ENCODE peak calls at places on chromosomes 1 and 21, in five cellular contexts. One of them, this sample, is unnamed.
A peak's percentile ranks its signal among the peaks of the same experiment; 100 is the strongest.

GRCh38 chr1:39204441-39205081 is at the start of gene MACF1:
- DNase-seq in WERI-Rb-1: no peak
- DNase-seq in endodermal cell: peak; percentile 77
- DNase-seq in left lung: peak; percentile 71
- DNase-seq in HAP-1: peak; percentile 24
- DNase-seq in this sample: no peak

GRCh38 chr1:224922404-224923164 is 6.9 kb upstream of the DNAH14 start:
- DNase-seq in endodermal cell: peak; percentile 73
- DNase-seq in left lung: no peak
- DNase-seq in WERI-Rb-1: no peak
- DNase-seq in HAP-1: peak; percentile 36
- DNase-seq in this sample: no peak

GRCh38 chr1:111489604-111490003 is 13.8 kb downstream of the ADORA3 start:
- DNase-seq in endodermal cell: no peak
- DNase-seq in left lung: no peak
- DNase-seq in HAP-1: no peak
- DNase-seq in WERI-Rb-1: no peak
- DNase-seq in this sample: no peak

GRCh38 chr1:106523448-106523847 is 533.0 kb upstream of the PRMT6 start:
- DNase-seq in endodermal cell: peak; percentile 64
- DNase-seq in WERI-Rb-1: no peak
- DNase-seq in left lung: no peak
- DNase-seq in HAP-1: no peak
- DNase-seq in this sample: no peak

GRCh38 chr1:66183386-66183785 is 350.6 kb upstream of the SGIP1 start:
- DNase-seq in WERI-Rb-1: no peak
- DNase-seq in left lung: no peak
- DNase-seq in endodermal cell: no peak
- DNase-seq in HAP-1: no peak
- DNase-seq in this sample: no peak

GRCh38 chr1:231512147-231512698 is 16.2 kb upstream of the TSNAX start:
- DNase-seq in HAP-1: no peak
- DNase-seq in left lung: no peak
- DNase-seq in endodermal cell: no peak
- DNase-seq in WERI-Rb-1: no peak
- DNase-seq in this sample: no peak

GRCh38 chr1:111948209-111949131 is 41.0 kb downstream of the KCND3 start:
- DNase-seq in WERI-Rb-1: no peak
- DNase-seq in endodermal cell: peak; percentile 79
- DNase-seq in HAP-1: no peak
- DNase-seq in left lung: peak; percentile 63
- DNase-seq in this sample: no peak

GRCh38 chr1:31976401-31976800 is 37.3 kb upstream of the KHDRBS1 start:
- DNase-seq in left lung: no peak
- DNase-seq in endodermal cell: no peak
- DNase-seq in HAP-1: no peak
- DNase-seq in WERI-Rb-1: no peak
- DNase-seq in this sample: no peak

GRCh38 chr1:224447251-224447650 is 12.7 kb upstream of the WDR26 start:
- DNase-seq in WERI-Rb-1: no peak
- DNase-seq in HAP-1: no peak
- DNase-seq in endodermal cell: no peak
- DNase-seq in left lung: no peak
- DNase-seq in this sample: no peak

GRCh38 chr1:59046730-59047157 is 250.2 kb upstream of the FGGY start:
- DNase-seq in HAP-1: no peak
- DNase-seq in WERI-Rb-1: no peak
- DNase-seq in endodermal cell: peak; percentile 55
- DNase-seq in left lung: no peak
- DNase-seq in this sample: no peak

GRCh38 chr1:63124666-63125191 is 197.6 kb upstream of the FOXD3 start:
- DNase-seq in endodermal cell: no peak
- DNase-seq in HAP-1: no peak
- DNase-seq in WERI-Rb-1: no peak
- DNase-seq in left lung: no peak
- DNase-seq in this sample: no peak

GRCh38 chr1:152479792-152480595 is 30.6 kb upstream of the LCE5A start:
- DNase-seq in left lung: no peak
- DNase-seq in HAP-1: peak; percentile 87
- DNase-seq in WERI-Rb-1: peak; percentile 89
- DNase-seq in endodermal cell: peak; percentile 66
- DNase-seq in this sample: peak; percentile 49

GRCh38 chr1:170360601-170361000 is 171.4 kb upstream of the GORAB start:
- DNase-seq in endodermal cell: no peak
- DNase-seq in HAP-1: no peak
- DNase-seq in left lung: no peak
- DNase-seq in WERI-Rb-1: no peak
- DNase-seq in this sample: no peak
- H3K9me3 ChIP-seq in endodermal cell: no peaks in the 10 kb centered on the region
- H3K9me3 ChIP-seq in HAP-1: no peaks in the 10 kb centered on the region
- H3K9me3 ChIP-seq in left lung: no peaks in the 10 kb centered on the region
- H3K9me3 ChIP-seq in WERI-Rb-1: no peaks in the 10 kb centered on the region
- H3K9me3 ChIP-seq in this sample: no peaks in the 10 kb centered on the region

DNA sequence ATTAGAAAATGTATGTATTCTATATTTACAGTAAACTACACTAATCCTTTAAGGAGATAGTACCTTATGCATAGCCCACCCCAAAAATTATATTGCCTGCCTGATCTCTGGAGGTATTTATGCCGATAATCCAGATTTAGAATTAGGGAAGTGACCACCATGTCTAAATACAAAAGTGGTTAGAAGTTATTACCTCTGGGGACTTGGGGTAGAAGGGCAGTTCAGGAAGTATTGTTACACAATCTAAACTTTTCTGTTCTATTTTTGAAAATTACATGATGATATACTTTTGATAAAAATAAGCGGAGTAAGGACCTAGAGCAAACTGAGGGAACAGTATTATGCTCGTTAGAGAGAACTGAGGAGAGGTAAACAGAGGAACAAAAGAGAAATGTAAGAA is 90.5 kb upstream of the ZP4 start:
- DNase-seq in HAP-1: no peak
- DNase-seq in endodermal cell: no peak
- DNase-seq in WERI-Rb-1: no peak
- DNase-seq in left lung: no peak
- DNase-seq in this sample: no peak
- H3K9me3 ChIP-seq in HAP-1: no peaks in the 10 kb centered on the region
- H3K9me3 ChIP-seq in endodermal cell: no peaks in the 10 kb centered on the region
- H3K9me3 ChIP-seq in WERI-Rb-1: no peaks in the 10 kb centered on the region
- H3K9me3 ChIP-seq in left lung: no peaks in the 10 kb centered on the region
- H3K9me3 ChIP-seq in this sample: no peaks in the 10 kb centered on the region

GRCh38 chr1:248303324-248303723 is at the start of gene OR2T12:
- DNase-seq in WERI-Rb-1: no peak
- DNase-seq in HAP-1: no peak
- DNase-seq in left lung: no peak
- DNase-seq in endodermal cell: no peak
- DNase-seq in this sample: no peak
- H3K9me3 ChIP-seq in WERI-Rb-1: no peaks in the 10 kb centered on the region
- H3K9me3 ChIP-seq in HAP-1: no peaks in the 10 kb centered on the region
- H3K9me3 ChIP-seq in left lung: no peaks in the 10 kb centered on the region
- H3K9me3 ChIP-seq in endodermal cell: peaks cover 51% of the 10 kb centered on the region
- H3K9me3 ChIP-seq in this sample: no peaks in the 10 kb centered on the region

GRCh38 chr1:73306899-73307555 is 890.9 kb downstream of the LRRIQ3 start:
- DNase-seq in endodermal cell: no peak
- DNase-seq in WERI-Rb-1: no peak
- DNase-seq in left lung: no peak
- DNase-seq in HAP-1: no peak
- DNase-seq in this sample: no peak
- H3K9me3 ChIP-seq in endodermal cell: no peaks in the 10 kb centered on the region
- H3K9me3 ChIP-seq in WERI-Rb-1: no peaks in the 10 kb centered on the region
- H3K9me3 ChIP-seq in left lung: no peaks in the 10 kb centered on the region
- H3K9me3 ChIP-seq in HAP-1: no peaks in the 10 kb centered on the region
- H3K9me3 ChIP-seq in this sample: no peaks in the 10 kb centered on the region

GRCh38 chr21:10616535-10616934 is 95.2 kb downstream of the TPTE start:
- DNase-seq in endodermal cell: no peak
- DNase-seq in left lung: no peak
- DNase-seq in WERI-Rb-1: no peak
- DNase-seq in HAP-1: no peak
- DNase-seq in this sample: no peak
- H3K9me3 ChIP-seq in endodermal cell: peaks cover 57% of the 10 kb centered on the region
- H3K9me3 ChIP-seq in left lung: no peaks in the 10 kb centered on the region
- H3K9me3 ChIP-seq in WERI-Rb-1: no peaks in the 10 kb centered on the region
- H3K9me3 ChIP-seq in HAP-1: peaks cover 14% of the 10 kb centered on the region
- H3K9me3 ChIP-seq in this sample: peaks cover 7% of the 10 kb centered on the region

GRCh38 chr1:23366146-23366545 is 3.5 kb downstream of the ZNF436 start:
- DNase-seq in WERI-Rb-1: no peak
- DNase-seq in left lung: no peak
- DNase-seq in HAP-1: no peak
- DNase-seq in endodermal cell: no peak
- DNase-seq in this sample: no peak

GRCh38 chr1:23358310-23358709 is 11.3 kb downstream of the ZNF436 start:
- DNase-seq in endodermal cell: no peak
- DNase-seq in left lung: no peak
- DNase-seq in HAP-1: no peak
- DNase-seq in WERI-Rb-1: no peak
- DNase-seq in this sample: no peak

GRCh38 chr1:23357112-23357908 is 12.3 kb downstream of the ZNF436 start:
- DNase-seq in WERI-Rb-1: no peak
- DNase-seq in left lung: no peak
- DNase-seq in HAP-1: no peak
- DNase-seq in endodermal cell: no peak
- DNase-seq in this sample: no peak

GRCh38 chr1:23366598-23366997 is 3.0 kb downstream of the ZNF436 start:
- DNase-seq in HAP-1: no peak
- DNase-seq in WERI-Rb-1: no peak
- DNase-seq in endodermal cell: no peak
- DNase-seq in left lung: no peak
- DNase-seq in this sample: no peak

DNA sequence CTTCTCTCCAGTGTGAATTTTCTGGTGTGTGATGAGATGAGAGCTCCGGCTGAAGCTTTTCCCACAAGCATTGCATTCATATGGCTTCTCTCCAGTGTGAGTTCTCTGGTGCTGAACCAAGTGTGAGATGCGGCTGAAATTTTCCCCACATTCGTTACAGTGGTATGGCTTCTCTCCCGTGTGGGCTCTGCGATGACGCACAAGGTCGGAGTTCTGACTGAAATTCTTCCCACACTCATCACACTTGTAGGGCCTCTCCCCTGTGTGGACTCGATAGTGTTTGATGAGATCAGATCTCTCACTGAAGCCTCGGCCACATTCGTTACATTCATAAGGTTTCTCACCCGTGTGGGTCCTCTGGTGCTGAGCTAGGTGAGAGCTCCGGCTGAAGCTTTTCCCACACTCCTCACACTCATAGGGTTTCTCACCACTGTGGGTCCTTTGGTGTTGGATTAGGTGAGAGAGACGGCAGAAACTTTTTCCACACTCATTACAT is 7.4 kb downstream of the ZNF436 start:
- DNase-seq in left lung: no peak
- DNase-seq in WERI-Rb-1: no peak
- DNase-seq in endodermal cell: no peak
- DNase-seq in HAP-1: no peak
- DNase-seq in this sample: no peak
- H3K9me3 ChIP-seq in left lung: peaks cover 17% of the 10 kb centered on the region
- H3K9me3 ChIP-seq in WERI-Rb-1: peaks cover 46% of the 10 kb centered on the region
- H3K9me3 ChIP-seq in endodermal cell: peaks cover 79% of the 10 kb centered on the region
- H3K9me3 ChIP-seq in HAP-1: peaks cover 45% of the 10 kb centered on the region
- H3K9me3 ChIP-seq in this sample: peaks cover 21% of the 10 kb centered on the region

DNA sequence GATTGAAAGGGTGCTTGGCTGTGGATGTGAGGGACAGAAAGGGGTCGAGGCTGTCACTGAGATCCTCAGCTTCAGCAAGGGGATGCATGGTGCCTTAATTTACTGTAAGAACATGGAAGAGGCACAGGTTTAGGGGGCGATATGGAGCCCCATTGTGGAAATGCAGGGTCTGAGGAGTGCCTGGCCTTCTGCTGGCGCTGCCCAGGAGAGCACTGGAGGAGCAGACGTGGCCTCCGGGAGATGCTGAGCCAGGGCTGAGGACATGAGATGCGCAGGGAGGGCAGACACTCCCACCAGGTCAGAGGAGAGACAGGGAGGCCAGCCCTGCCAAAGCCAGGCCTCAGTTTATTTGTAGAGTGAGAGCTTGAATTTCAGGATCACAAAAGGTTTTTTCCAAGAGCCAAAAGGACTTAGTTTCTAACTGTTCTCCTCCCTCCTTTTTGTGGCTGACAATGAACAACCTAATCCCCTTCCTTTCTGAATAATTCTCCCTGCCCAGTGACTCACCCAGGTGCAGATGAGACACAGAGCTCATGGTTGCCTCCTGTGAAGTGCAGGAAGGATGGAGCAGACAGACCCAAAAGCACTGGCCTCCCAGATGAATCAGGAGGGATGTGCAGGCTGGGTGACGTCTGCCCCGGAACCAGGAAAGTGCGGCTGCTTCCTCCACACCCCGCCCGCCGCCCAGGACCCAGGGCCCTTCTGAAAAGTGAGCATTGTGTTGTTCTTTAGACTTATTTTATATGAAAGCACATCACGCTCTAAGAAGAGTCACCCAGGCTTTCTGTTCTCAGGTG is 73.0 kb upstream of the TMPRSS2 start:
- DNase-seq in WERI-Rb-1: no peak
- DNase-seq in left lung: no peak
- DNase-seq in HAP-1: no peak
- DNase-seq in endodermal cell: no peak
- DNase-seq in this sample: no peak
- H3K9me3 ChIP-seq in WERI-Rb-1: peaks cover 21% of the 10 kb centered on the region
- H3K9me3 ChIP-seq in left lung: no peaks in the 10 kb centered on the region
- H3K9me3 ChIP-seq in HAP-1: no peaks in the 10 kb centered on the region
- H3K9me3 ChIP-seq in endodermal cell: peaks cover 22% of the 10 kb centered on the region
- H3K9me3 ChIP-seq in this sample: no peaks in the 10 kb centered on the region

GRCh38 chr1:54649130-54649898 is 7.7 kb downstream of the MROH7 start:
- DNase-seq in left lung: no peak
- DNase-seq in HAP-1: no peak
- DNase-seq in endodermal cell: no peak
- DNase-seq in WERI-Rb-1: no peak
- DNase-seq in this sample: no peak
- H3K9me3 ChIP-seq in left lung: no peaks in the 10 kb centered on the region
- H3K9me3 ChIP-seq in HAP-1: peaks cover under 1% of the 10 kb centered on the region
- H3K9me3 ChIP-seq in endodermal cell: no peaks in the 10 kb centered on the region
- H3K9me3 ChIP-seq in WERI-Rb-1: no peaks in the 10 kb centered on the region
- H3K9me3 ChIP-seq in this sample: no peaks in the 10 kb centered on the region

This sample was measured in T-helper 17 cell.